ENCODE peak calls at places on chromosomes 5 and 9, in five cellular contexts. N is IMR-90, J is brain microvascular endothelial cell, T is mammary epithelial cell, Y is neural progenitor cell. C is an unnamed sample.

GRCh38 chr5:23352437-23352836 is 155.0 kb upstream of the PRDM9 start:
- DNase-seq in Y (peak; percentile 60), N (no peak), T (peak; percentile 5), J (no peak), C (no peak)

GRCh38 chr5:107669543-107670027 is 1.2 kb downstream of the EFNA5 start:
- DNase-seq in T (peak; percentile 55), Y (peak; percentile 53), J (peak; percentile 22), N (peak; percentile 2), C (peak; percentile 85)

GRCh38 chr5:93585054-93585751 is 2.2 kb downstream of the NR2F1 start:
- DNase-seq in T (peak; percentile 56), J (no peak), Y (peak; percentile 67), N (no peak), C (peak; percentile 84)

GRCh38 chr5:94969174-94969573 is 315.7 kb downstream of the MCTP1 start:
- DNase-seq in Y (peak; percentile 29), N (peak; percentile 18), J (peak; percentile 15), T (no peak), C (no peak)

GRCh38 chr9:124488641-124489040 is 18.6 kb downstream of the NR5A1 start:
- DNase-seq in N (no peak), T (no peak), Y (no peak), J (no peak), C (no peak)

GRCh38 chr9:91812191-91812590 is 137.8 kb downstream of the ROR2 start:
- DNase-seq in J (no peak), Y (no peak), N (no peak), T (no peak), C (peak; percentile 34)

GRCh38 chr5:175478008-175478383 is 364 bp upstream of the SFXN1 start:
- DNase-seq in T (no peak), Y (peak; percentile 12), J (no peak), N (no peak), C (no peak)

GRCh38 chr9:2758162-2758950 is 41.0 kb downstream of the KCNV2 start:
- DNase-seq in N (no peak), J (no peak), T (no peak), Y (no peak), C (no peak)

DNA sequence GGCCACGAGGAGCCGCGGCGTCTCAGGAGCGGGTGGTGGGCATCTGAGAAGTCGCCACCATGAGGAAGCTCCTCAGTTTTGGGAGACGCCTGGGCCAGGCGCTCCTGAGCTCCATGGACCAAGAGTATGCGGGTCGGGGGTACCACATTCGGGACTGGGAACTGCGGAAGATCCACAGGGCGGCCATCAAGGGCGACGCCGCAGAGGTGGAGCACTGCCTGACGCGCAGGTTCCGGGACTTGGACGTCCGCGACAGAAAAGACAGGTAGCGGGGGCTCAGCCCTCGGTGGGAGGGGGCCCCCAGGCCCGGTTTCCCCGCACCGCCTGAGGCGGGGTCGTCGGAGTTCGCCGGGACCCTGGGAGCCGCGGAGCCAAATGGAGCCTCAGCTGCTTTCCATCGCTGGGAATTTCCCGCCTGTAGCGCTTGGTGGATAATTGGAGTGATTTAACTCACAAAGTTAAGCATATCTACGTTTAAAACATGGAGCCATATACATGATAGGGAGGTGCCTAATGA is 438 bp downstream of the ANKRD18B start:
- DNase-seq in Y (peak; percentile 39), T (no peak), J (no peak), N (no peak), C (no peak)
- H3K4me3 ChIP-seq in Y (peak overlapping the region; percentile 65), T (peak overlapping the region; percentile 44), J (peak overlapping the region; percentile 73), N (peak overlapping the region; percentile 93), C (peak overlapping the region; percentile 41)

GRCh38 chr9:129703121-129703520 is 37.7 kb downstream of the PRRX2 start:
- DNase-seq in N (no peak), T (no peak), Y (no peak), J (no peak), C (no peak)

GRCh38 chr9:129704797-129705196 is 39.4 kb downstream of the PRRX2 start:
- DNase-seq in J (no peak), N (no peak), Y (no peak), T (no peak), C (no peak)

GRCh38 chr9:129702563-129702962 is 37.1 kb downstream of the PRRX2 start:
- DNase-seq in N (peak; percentile 88), J (no peak), Y (no peak), T (peak; percentile 29), C (peak; percentile 84)

GRCh38 chr9:129701549-129701948 is 36.1 kb downstream of the PRRX2 start:
- DNase-seq in T (no peak), J (no peak), Y (no peak), N (peak; percentile 16), C (no peak)

DNA sequence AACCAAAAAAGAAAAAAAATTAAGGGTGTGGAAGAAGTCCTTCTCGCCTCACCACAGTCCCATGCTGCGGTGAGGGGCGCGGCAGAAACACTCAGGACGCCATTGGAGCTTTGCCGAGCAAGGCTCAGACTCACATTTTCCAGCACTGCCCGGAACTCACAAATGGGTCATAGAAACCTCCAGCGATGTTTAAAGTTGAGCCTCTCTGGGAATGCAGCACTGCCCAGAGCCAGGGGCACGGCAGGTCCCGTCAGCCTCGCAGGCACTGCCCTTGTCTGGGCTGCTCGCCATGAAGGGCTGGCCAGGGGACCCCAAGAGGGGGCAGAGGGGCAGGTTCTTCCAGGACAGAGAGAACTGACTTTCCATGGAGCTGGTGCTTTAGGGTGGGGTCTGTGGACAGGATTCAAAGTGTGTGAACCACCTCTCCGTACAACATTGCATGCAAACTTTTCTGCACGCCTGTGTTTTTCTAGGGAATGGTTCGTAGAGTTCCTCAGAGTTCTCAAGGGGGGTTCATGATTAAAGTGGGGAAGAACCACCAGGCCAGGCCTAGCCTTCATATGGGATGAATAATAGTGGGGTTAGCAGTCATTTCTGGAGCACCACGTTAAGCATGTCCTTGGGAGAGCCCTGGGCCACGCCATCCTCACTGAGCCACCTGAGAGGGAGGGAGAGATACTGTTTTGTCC is 38.4 kb downstream of the PRRX2 start:
- DNase-seq in N (no peak), T (no peak), J (no peak), Y (no peak), C (peak; percentile 31)
- H3K4me3 ChIP-seq in N (no peak overlapping the region), T (no peak overlapping the region), J (no peak overlapping the region), Y (no peak overlapping the region), C (no peak overlapping the region)

GRCh38 chr9:72980183-72980582 is 27.3 kb upstream of the ALDH1A1 start:
- DNase-seq in T (no peak), N (no peak), J (no peak), Y (no peak), C (no peak)
- H3K4me3 ChIP-seq in T (no peak overlapping the region), N (no peak overlapping the region), J (no peak overlapping the region), Y (no peak overlapping the region), C (no peak overlapping the region)

DNA sequence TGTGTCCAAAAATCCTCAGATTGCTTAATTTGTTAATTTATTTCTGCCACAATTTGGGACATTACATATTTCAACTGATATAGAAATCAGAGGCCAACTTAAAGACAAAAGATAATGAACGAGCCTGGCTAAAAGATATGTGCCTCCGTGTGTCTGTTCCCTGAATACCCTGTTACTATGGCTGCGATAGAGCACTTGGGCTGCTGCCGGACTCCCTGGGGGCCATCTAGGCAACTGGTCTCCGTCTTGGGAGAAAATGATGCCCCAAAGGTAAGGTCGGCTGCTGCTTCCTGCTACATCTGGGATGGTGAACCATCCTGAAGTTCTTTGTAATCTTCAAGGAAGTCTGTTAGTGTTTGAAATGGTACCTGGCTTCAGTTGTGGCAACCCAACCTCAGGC is 72.0 kb downstream of the RCL1 start:
- DNase-seq in N (no peak), J (no peak), T (no peak), Y (no peak), C (no peak)
- H3K4me3 ChIP-seq in N (no peak overlapping the region), J (no peak overlapping the region), T (no peak overlapping the region), Y (no peak overlapping the region), C (no peak overlapping the region)

DNA sequence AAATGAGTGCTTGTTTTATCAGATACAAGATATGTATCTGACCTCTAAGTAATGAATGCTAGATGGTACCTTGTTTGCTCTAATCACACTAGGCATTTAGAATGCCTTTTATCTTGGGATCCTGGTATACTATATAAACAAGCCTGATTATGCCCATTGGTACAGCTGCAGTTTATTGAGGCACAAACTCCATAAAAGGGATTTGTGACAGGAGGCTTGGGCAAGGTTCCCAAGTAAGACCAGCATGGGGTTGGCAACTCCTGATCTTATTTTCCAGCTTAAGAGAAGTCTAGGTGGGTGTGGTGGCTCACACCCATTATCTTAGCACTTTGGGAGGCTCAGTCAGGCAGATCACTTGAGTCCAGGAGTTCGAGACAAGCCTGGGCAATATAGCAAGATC is 93.9 kb upstream of the DMRT1 start:
- DNase-seq in N (no peak), Y (no peak), J (no peak), T (no peak), C (no peak)
- H3K4me3 ChIP-seq in N (no peak overlapping the region), Y (no peak overlapping the region), J (no peak overlapping the region), T (no peak overlapping the region), C (no peak overlapping the region)

GRCh38 chr5:87787640-87788039 is 374.9 kb upstream of the CCNH start:
- DNase-seq in J (no peak), N (no peak), Y (peak; percentile 65), T (no peak), C (no peak)
- H3K4me3 ChIP-seq in J (no peak overlapping the region), N (no peak overlapping the region), Y (no peak overlapping the region), T (no peak overlapping the region), C (no peak overlapping the region)

DNA sequence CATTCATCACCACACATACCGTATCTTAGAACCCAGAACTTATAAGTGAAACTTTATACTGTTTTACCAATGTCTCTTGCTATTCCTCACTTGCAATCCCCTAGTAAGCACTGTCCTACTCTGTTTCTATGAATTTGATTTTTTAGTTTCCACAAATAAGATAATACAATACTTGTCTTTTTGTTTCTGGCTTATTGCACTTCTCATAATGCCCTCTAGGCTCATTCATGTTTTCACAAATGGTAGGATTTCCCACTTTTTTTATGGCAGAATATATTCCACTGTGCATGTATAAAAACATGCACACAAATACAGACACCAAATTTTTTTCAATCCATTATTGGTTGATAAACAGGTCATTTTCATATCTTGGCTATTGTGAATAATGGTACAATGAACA is 1742.3 kb upstream of the NUDT12 start:
- DNase-seq in Y (no peak), N (no peak), J (no peak), T (no peak), C (no peak)
- H3K4me3 ChIP-seq in Y (no peak overlapping the region), N (no peak overlapping the region), J (no peak overlapping the region), T (no peak overlapping the region), C (no peak overlapping the region)

DNA sequence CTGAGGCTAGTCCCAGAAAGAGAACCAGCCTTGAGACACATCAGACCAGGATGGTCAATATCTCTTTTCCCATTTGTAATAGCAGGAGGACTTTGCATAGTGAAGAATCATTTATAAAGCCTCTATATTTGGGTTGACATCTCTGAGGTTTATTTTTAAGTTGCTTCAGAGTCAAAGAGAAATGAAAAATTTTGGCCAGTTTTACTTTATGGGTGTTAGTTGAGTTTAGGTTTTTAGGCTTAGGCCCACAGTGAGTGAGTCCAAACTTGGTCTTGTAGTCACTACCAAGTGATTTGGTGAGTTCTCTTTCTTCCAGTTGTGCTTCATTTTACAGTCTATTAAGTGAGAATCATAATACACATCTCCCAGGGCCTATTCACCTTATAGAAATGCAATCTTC is 5.3 kb upstream of the MEF2C start:
- DNase-seq in Y (no peak), N (no peak), T (no peak), J (no peak), C (no peak)
- H3K4me3 ChIP-seq in Y (no peak overlapping the region), N (no peak overlapping the region), T (no peak overlapping the region), J (no peak overlapping the region), C (peak overlapping the region; percentile 63)

GRCh38 chr9:132002827-132003704 is 76.6 kb downstream of the MED27 start:
- DNase-seq in Y (no peak), J (no peak), T (no peak), N (no peak), C (no peak)
- H3K4me3 ChIP-seq in Y (no peak overlapping the region), J (no peak overlapping the region), T (no peak overlapping the region), N (no peak overlapping the region), C (no peak overlapping the region)